ENCODE peak calls at places on chromosome 14, in eight cellular contexts. C, Y, Z, H, K, M, S and W are unnamed samples.
A peak's percentile ranks its signal among the peaks of the same experiment; 100 is the strongest.

GRCh38 chr14:50359631-50360030 is 37.0 kb downstream of the CDKL1 start:
- DNase-seq in K (no peak), C (no peak), H (no peak), Y (no peak), M (no peak), S (no peak), Z (no peak), W (no peak)

GRCh38 chr14:68685419-68686211 is 107.3 kb downstream of the ZFP36L1 start:
- DNase-seq in S (no peak), K (peak; percentile 67), H (no peak), Z (no peak), M (peak; percentile 91), Y (no peak), C (no peak), W (no peak)

GRCh38 chr14:48690349-48690748 is 895.8 kb downstream of the RPS29 start:
- DNase-seq in C (no peak), K (no peak), Y (no peak), M (no peak), S (no peak), Z (no peak), H (no peak), W (no peak)

GRCh38 chr14:50318031-50318626 is 6.0 kb downstream of the DMAC2L start:
- DNase-seq in M (no peak), K (no peak), Y (peak; percentile 56), C (no peak), Z (no peak), H (no peak), S (no peak), W (peak; percentile 60)

GRCh38 chr14:82052778-82053177 is 519.1 kb upstream of the SEL1L start:
- DNase-seq in S (no peak), H (no peak), K (no peak), Y (no peak), M (no peak), Z (no peak), C (no peak), W (no peak)

GRCh38 chr14:38255673-38256357 is at the start of gene CLEC14A:
- DNase-seq in K (no peak), Z (peak; percentile 62), C (no peak), M (peak; percentile 82), S (peak; percentile 54), H (peak; percentile 3), Y (no peak), W (no peak)

GRCh38 chr14:69716483-69717187 is 50.3 kb upstream of the SRSF5 start:
- DNase-seq in H (no peak), K (peak; percentile 62), Y (no peak), S (no peak), Z (no peak), C (no peak), M (no peak), W (no peak)

GRCh38 chr14:30621354-30621953 is 665 bp upstream of the SCFD1 start:
- DNase-seq in K (peak; percentile 31), H (no peak), S (peak; percentile 60), C (no peak), M (peak; percentile 77), Y (no peak), Z (no peak), W (peak; percentile 72)

GRCh38 chr14:95480109-95480886 is 36.2 kb downstream of the SYNE3 start:
- DNase-seq in M (no peak), H (no peak), C (no peak), S (no peak), Z (no peak), Y (no peak), K (peak; percentile 46), W (peak; percentile 10)

DNA sequence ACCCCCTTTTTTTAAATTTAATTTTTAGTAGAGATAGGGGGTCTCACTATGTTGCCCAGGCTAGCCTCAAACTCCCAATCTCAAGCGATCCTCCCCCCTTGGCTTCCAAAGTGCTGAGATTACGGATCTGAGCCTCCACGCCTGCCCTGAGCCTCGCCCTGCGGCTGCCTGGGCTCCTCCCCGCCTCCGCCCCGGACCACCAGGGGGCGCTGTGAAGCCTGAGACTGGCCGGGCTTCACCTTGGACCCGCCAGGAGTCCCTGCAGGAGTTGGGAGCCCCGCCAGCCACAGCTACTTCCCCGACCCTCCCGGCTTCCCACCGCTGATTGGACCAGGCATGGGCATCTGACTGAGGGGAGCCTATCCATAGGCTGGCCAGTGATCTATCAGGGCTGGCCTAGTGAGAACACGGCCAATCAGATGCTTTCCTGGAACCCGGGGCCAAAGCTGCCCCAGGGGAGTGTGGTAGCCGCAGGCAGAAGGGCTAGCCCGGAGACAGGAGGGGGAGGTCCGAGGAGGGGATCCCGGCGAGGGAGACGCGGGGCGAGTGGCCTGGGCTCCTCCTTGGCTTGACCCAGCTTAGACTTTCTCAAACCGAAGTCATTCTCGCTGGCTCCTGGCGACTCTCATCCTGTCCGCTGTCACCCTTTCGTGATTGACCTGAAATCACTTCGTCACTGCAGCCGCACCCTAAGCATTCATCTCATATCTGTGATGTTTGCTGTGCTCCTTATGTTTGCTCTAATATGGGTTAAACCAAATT is 15.1 kb upstream of the ANKRD9 start:
- DNase-seq in S (peak; percentile 99), Y (peak; percentile 99), M (peak; percentile 99), K (peak; percentile 99), Z (peak; percentile 99), C (peak; percentile 99), H (peak; percentile 99), W (peak; percentile 93)
- TF ChIP-seq POLR2A in S (peak; percentile 84), Y (peak; percentile 94), M (no peak), K (peak; percentile 58), Z (peak; percentile 70), C (no peak), H (peak; percentile 70), W (peak; percentile 54)

GRCh38 chr14:54488318-54488645 is 498 bp downstream of the GMFB start:
- DNase-seq in Z (no peak), S (no peak), C (no peak), H (no peak), M (no peak), K (no peak), Y (no peak), W (no peak)

GRCh38 chr14:54489731-54490447 is 1.1 kb upstream of the GMFB start:
- DNase-seq in K (no peak), S (no peak), Y (no peak), C (no peak), Z (no peak), M (no peak), H (no peak), W (peak; percentile 22)

GRCh38 chr14:54489318-54489683 is 521 bp upstream of the GMFB start:
- DNase-seq in Z (no peak), S (no peak), H (no peak), C (no peak), K (no peak), M (no peak), Y (no peak), W (no peak)

GRCh38 chr14:54487771-54488170 is 1.0 kb downstream of the GMFB start:
- DNase-seq in H (no peak), Z (no peak), C (no peak), M (no peak), S (no peak), K (no peak), Y (peak; percentile 79), W (no peak)

GRCh38 chr14:54488646-54489317 is at the start of gene GMFB:
- DNase-seq in K (peak; percentile 92), S (peak; percentile 95), C (peak; percentile 93), Y (peak; percentile 79), H (peak; percentile 60), M (peak; percentile 98), Z (peak; percentile 94), W (peak; percentile 94)
- TF ChIP-seq POLR2A in K (peak; percentile 76), S (peak; percentile 88), C (no peak), Y (peak; percentile 69), H (peak; percentile 89), M (no peak), Z (peak; percentile 93), W (peak; percentile 83)

GRCh38 chr14:103910984-103911383 is 17.3 kb upstream of the TDRD9 start:
- DNase-seq in Y (no peak), C (no peak), K (no peak), H (no peak), Z (no peak), M (peak; percentile 41), S (no peak), W (no peak)

GRCh38 chr14:103908580-103908979 is 19.7 kb upstream of the TDRD9 start:
- DNase-seq in Y (no peak), K (no peak), H (no peak), Z (no peak), C (no peak), M (peak; percentile 54), S (no peak), W (no peak)

GRCh38 chr14:103909531-103910261 is 18.6 kb upstream of the TDRD9 start:
- DNase-seq in Y (no peak), K (no peak), H (no peak), M (peak; percentile 62), Z (peak; percentile 46), C (no peak), S (no peak), W (no peak)

GRCh38 chr14:103905861-103906456 is 22.3 kb upstream of the TDRD9 start:
- DNase-seq in M (peak; percentile 69), S (no peak), C (no peak), K (no peak), Z (no peak), Y (no peak), H (peak; percentile 19), W (peak; percentile 51)

DNA sequence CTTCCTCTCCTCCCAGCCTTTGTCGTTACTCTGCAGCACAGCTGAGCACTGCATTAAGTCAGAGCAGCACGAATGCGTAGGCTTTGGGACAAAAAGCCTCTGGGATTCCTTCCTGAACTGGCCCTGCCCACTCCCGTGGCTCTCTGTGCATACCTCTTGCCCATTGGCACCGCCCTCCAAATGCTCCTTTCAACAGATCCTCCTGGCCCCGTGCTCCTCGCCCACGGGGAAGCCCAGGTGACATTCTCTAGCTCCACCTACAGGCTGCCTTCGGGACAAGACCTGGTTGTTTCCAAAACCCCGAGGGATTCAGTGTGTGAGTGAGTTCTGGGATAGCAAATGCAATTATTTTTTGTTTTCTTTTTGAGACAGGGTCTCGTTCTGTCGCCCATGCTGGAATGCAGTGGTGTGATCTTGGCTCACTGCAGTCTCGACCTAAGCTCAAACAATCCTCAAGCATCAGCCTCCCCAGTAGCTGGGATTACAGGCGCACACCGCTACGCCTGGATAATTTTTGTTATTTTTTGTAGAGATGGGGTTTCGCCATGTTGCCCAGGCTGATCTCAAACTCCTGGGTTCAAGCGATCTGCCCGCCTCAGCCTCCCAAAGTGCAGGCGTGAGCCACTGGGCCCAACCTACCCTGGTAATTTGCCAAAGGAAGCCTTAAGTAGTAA is 17.9 kb upstream of the TDRD9 start:
- DNase-seq in S (peak; percentile 84), M (peak; percentile 89), H (peak; percentile 76), Y (peak; percentile 89), Z (peak; percentile 90), C (peak; percentile 94), K (peak; percentile 95), W (peak; percentile 48)
- TF ChIP-seq POLR2A in S (no peak), M (no peak), H (peak; percentile 42), Y (no peak), Z (no peak), C (no peak), K (no peak), W (no peak)

DNA sequence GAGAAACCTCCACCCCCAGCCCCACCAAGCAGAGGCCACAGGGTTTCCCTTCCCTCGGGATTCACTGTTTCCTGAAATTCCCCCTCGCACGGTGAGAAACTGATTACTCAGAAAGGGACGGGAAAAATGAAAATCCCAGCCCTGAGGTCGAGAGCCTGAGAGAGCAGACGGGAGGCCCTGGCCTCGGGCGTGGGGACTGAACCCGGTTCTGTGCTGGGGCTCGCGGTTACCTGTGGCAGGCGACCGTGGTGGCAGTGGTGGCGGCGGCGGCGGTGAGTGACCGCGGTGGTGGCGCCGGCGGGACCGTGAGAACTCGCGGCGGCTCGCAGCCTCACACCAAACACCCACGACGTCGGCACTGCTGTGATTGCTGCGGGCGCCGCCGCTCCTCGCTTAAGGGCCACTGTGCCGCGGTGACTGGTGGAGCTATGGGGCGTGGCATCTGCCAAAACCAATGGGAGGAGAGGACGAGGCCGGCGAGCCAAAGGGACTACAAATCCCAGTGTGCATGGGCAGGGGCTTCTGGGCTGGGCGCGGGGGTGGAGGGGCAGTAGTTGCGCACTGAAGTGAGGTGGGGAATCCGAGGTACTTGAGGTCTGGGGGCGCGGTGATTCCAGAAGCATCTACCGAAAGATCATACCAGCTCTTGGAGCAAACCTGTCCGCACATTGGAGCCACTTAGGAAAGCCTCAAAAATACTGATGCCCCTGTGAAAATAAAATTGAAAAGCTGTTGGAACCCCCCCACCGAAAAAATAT is at the start of gene LGMN:
- DNase-seq in S (peak; percentile 96), Z (peak; percentile 97), H (peak; percentile 82), C (peak; percentile 97), Y (peak; percentile 97), K (peak; percentile 97), M (peak; percentile 95), W (peak; percentile 25)
- TF ChIP-seq POLR2A in S (peak; percentile 99), Z (peak; percentile 99), H (peak; percentile 70), C (peak; percentile 80), Y (peak; percentile 97), K (peak; percentile 96), M (peak; percentile 86), W (no peak)